ENCODE peak calls at places on chromosomes 3 and 15, in four cellular contexts. K is K562, T is endothelial cell of umbilical vein, C is Panc1. I is an unnamed sample.

GRCh38 chr3:141913150-141913811 is 36.8 kb downstream of the ATP1B3 start:
- DNase-seq in K (peak), T (peak), C (no peak), I (no peak)

GRCh38 chr3:9080165-9080564 is 116.9 kb upstream of the RAD18 start:
- DNase-seq in C (no peak), K (no peak), T (no peak), I (no peak)

GRCh38 chr3:126974756-126975155 is 8.2 kb upstream of the PLXNA1 start:
- DNase-seq in T (no peak), K (no peak), C (no peak), I (no peak)

GRCh38 chr3:39216176-39216790 is 23.9 kb upstream of the XIRP1 start:
- DNase-seq in K (no peak), C (no peak), T (no peak), I (no peak)

GRCh38 chr3:113532698-113533533 is 561 bp downstream of the SIDT1 start:
- DNase-seq in T (peak), C (no peak), K (no peak), I (no peak)

GRCh38 chr3:33943277-33943676 is 144.8 kb downstream of the PDCD6IP start:
- DNase-seq in K (no peak), C (no peak), T (no peak), I (no peak)

GRCh38 chr3:127182848-127183714 is 9.8 kb upstream of the PRR23E start:
- DNase-seq in T (no peak), C (no peak), K (no peak), I (peak)

GRCh38 chr3:112653209-112653871 is 12.4 kb upstream of the CCDC80 start:
- DNase-seq in T (no peak), K (no peak), C (no peak), I (no peak)

GRCh38 chr15:31275331-31276262 is 51.0 kb upstream of the KLF13 start:
- DNase-seq in C (no peak), K (no peak), T (no peak), I (peak)

GRCh38 chr15:80580107-80580506 is 115.0 kb upstream of the ABHD17C start:
- DNase-seq in K (no peak), C (no peak), T (no peak), I (no peak)

GRCh38 chr15:75356006-75356405 is 9.2 kb downstream of the NEIL1 start:
- DNase-seq in K (no peak), C (no peak), T (no peak), I (no peak)

GRCh38 chr15:68445351-68445750 is 13.4 kb upstream of the ITGA11 start:
- DNase-seq in K (no peak), C (no peak), T (no peak), I (no peak)

GRCh38 chr3:194592798-194593752 is 40.1 kb downstream of the TMEM44 start:
- DNase-seq in K (no peak), T (peak), C (peak), I (no peak)

GRCh38 chr3:153171918-153172317 is 9.9 kb downstream of the RAP2B start:
- DNase-seq in T (no peak), C (no peak), K (no peak), I (no peak)

GRCh38 chr3:56881035-56881575 is 79.4 kb upstream of the ARHGEF3 start:
- DNase-seq in T (peak), K (no peak), C (no peak), I (no peak)

GRCh38 chr15:68644088-68644904 is 65.5 kb downstream of the CORO2B start:
- DNase-seq in T (no peak), K (peak), C (no peak), I (no peak)

GRCh38 chr15:89187911-89188514 is 33.4 kb downstream of the RLBP1 start:
- DNase-seq in C (no peak), T (no peak), K (no peak), I (no peak)

GRCh38 chr15:82832601-82833209 is 23.3 kb downstream of the WHAMM start:
- DNase-seq in T (peak), C (peak), K (no peak), I (no peak)

DNA sequence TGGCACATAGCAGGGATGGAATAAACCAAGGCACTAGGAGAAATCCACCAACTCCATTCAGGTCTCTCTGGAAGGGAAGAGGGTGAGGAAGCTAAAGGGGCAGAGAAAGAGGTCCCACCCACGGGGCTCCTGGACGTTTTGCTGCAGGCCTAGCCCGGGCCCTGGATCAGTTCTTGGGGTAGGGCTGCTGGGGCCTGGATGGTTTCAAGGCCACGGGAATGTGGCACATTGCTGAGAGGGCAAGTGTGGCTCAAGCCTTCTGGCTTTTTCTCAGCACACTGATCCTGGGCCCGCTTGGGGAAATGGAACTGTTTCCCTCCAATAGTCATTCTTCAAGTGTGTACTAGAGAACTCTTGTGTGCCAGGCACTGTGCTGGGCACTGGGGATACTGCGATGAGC is 24.0 kb downstream of the EPHB3 start:
- DNase-seq in K (no peak), T (no peak), C (no peak), I (no peak)
- TF ChIP-seq POLR2AphosphoS5 in K (no peak), T (no peak), C (no peak), I (no peak)

GRCh38 chr15:100918034-100918689 is 995 bp upstream of the LRRK1 start:
- DNase-seq in T (peak), C (peak), K (peak), I (no peak)
- H3K27ac ChIP-seq in T (peak), C (peak), K (no peak), I (peak)

DNA sequence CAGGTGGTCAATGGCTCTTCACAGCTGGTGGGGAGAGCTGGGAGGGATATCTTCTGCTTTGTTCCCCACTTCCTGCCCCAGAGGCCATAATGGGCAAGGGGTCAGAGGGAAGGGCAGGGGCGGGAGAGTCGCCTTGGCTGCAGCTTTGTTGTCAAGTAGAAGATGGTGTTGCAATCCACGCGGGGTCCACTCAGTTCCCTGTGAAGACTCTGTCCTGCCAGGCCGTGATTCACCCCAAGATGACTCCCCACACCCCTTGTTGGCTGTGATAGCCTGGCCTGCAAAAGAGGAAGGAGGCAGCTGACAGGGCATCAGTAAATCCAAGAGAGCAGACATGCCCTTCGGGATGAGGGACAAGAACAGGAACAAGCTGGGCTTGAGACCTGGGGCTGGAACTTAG is 6.9 kb downstream of the GALNT15 start:
- DNase-seq in K (no peak), C (no peak), T (no peak), I (no peak)
- TF ChIP-seq POLR2AphosphoS5 in K (no peak), C (no peak), T (no peak), I (peak)

GRCh38 chr3:40586866-40587265 is 62.1 kb downstream of the ZNF621 start:
- DNase-seq in C (no peak), T (no peak), K (no peak), I (no peak)

GRCh38 chr3:40585381-40586016 is 60.7 kb downstream of the ZNF621 start:
- DNase-seq in C (no peak), K (no peak), T (no peak), I (no peak)

GRCh38 chr3:40583691-40584090 is 58.9 kb downstream of the ZNF621 start:
- DNase-seq in C (no peak), K (no peak), T (peak), I (peak)

GRCh38 chr3:40582401-40583027 is 57.8 kb downstream of the ZNF621 start:
- DNase-seq in K (no peak), T (no peak), C (no peak), I (no peak)

GRCh38 chr3:40584625-40585189 is 59.9 kb downstream of the ZNF621 start:
- DNase-seq in T (peak), K (peak), C (no peak), I (peak)
- H3K27ac ChIP-seq in T (no peak), K (no peak), C (no peak), I (peak)

DNA sequence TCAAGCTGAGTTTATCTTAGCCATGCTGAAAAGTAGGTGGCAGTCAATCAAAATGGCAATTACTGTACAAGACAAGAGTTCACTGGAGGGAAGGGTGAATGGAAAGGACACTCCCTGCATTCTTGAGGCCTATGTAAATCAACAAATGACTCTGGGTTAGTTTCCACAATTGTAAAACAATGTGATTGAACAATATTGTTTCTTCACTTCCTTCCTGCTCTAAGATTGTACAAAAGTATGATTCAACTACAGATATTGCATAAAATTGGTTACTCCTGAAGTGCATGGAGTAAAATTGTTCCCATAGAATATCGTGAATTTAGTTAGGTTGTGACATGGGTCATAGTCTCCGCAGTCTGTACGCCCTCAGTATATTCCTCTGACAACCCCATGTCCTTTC is 277.6 kb downstream of the LPP start:
- DNase-seq in C (no peak), T (peak), K (no peak), I (no peak)
- TF ChIP-seq POLR2AphosphoS5 in C (no peak), T (peak), K (no peak), I (no peak)

GRCh38 chr15:25640381-25640780 is 201.6 kb upstream of the UBE3A start:
- DNase-seq in C (no peak), K (no peak), T (no peak), I (no peak)

GRCh38 chr15:25643120-25643519 is 204.3 kb upstream of the UBE3A start:
- DNase-seq in T (no peak), C (no peak), K (no peak), I (no peak)

DNA sequence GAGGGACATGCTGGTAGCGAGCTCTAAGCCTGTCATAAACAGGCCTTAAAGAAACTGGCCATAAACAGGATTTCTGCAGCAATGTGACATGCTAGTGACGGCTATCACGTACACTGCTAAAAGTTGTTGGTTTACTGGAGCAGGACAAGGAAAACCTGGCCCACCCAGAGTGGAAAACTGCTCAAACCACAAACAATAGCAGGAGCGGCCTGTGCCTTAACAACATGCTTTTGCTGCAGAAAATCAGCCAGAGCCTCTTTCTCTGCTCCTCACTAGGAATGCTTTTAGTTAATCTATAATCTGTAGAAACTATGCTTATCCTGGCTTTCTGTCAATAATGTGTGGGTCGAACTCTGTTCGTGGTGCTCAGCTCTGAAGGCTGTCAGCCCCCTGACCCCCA is 202.9 kb upstream of the UBE3A start:
- DNase-seq in C (no peak), T (no peak), K (no peak), I (no peak)
- H3K27ac ChIP-seq in C (no peak), T (no peak), K (no peak), I (no peak)

DNA sequence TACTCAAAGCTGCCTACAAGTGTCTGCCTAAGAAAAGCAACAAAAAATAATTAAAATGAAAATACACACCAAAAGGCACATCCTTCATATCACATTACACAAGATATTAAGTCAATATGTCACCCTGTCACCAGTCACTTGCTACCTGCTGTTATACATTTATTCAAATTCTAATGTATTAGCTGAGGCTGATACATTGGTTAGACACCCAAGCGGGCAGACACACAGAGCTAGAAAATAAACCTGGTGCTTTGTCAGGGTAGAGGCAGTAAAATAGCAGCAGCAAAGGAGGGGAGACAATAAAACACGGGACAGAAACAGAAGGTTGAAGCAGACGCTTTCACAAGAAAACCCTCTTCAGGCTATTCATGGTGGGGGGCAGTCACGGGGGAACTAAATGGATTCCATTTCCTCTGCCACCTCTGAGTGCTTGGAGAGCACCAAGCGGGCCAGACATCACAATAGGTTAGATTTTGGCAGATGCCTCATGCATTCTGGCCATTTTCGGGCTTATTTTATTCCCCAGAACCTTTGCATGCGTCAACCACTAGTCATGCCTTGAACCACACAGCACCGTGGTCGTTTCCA is 82.4 kb downstream of the RORA start:
- DNase-seq in T (no peak), K (no peak), C (no peak), I (no peak)
- TF ChIP-seq POLR2AphosphoS5 in T (no peak), K (no peak), C (no peak), I (no peak)

GRCh38 chr3:192867645-192868044 is 50.0 kb downstream of the MB21D2 start:
- DNase-seq in C (no peak), T (no peak), K (no peak), I (no peak)
- H3K27ac ChIP-seq in C (no peak), T (no peak), K (no peak), I (no peak)

GRCh38 chr3:53074761-53075742 is 29.2 kb upstream of the SFMBT1 start:
- DNase-seq in T (no peak), K (no peak), C (no peak), I (no peak)

GRCh38 chr3:53074366-53074696 is 28.5 kb upstream of the SFMBT1 start:
- DNase-seq in T (no peak), K (no peak), C (no peak), I (no peak)

GRCh38 chr3:53073553-53074365 is 27.9 kb upstream of the SFMBT1 start:
- DNase-seq in C (no peak), K (no peak), T (no peak), I (no peak)

GRCh38 chr3:53071882-53072431 is 26.1 kb upstream of the SFMBT1 start:
- DNase-seq in C (no peak), T (no peak), K (peak), I (no peak)

DNA sequence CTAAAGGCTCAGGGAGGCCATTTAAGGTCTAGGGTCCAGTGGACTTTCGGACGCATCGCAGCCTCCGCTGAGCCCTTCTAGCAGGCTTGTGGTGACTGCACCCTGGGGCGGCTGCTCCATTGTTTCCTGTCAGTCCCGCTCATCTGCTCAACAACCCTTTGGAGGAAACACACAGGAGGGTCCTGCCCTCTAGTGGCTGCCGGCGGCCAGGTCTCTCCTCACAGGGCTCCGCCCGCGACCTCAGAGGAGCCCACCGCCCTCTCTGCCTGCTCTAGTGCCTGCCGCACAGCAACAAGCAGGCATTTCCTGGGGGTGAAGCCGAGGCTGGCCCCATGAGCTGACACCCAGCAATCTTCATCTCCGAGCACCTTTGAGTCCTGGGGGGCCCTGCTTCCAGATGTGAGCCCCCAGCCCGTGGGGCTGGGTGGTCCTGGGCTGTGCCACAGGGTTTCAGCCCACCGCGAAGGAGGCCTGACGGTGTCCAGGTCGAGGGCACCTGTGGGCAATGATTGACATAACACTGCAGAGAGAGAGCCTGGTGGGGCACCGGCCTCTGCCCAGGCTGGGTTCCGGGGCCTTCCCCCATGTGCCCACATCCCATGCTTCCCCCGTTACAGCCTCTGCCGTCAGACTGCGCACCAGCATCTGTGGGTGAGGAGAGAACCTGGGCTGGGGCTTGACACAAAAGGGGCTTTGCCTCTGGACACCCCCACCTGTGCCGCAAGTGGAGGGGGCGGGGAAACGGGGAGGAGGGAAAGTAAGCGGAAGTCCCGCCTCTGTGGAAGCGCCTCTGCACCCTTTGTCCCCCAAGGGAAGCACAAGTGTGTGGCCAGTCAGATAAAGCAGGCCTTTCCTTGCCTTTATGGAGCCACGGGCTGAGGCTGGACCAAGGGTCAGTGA is 27.0 kb upstream of the SFMBT1 start:
- DNase-seq in C (peak), T (peak), K (peak), I (no peak)
- TF ChIP-seq POLR2AphosphoS5 in C (peak), T (no peak), K (no peak), I (peak)

I was measured in vagina.